ENCODE peak calls at places on chromosome 18, in four cellular contexts. C is GM13976; Q is stimulated activated CD8-positive, alpha-beta memory T cell treated with anti-CD3 and anti-CD28 coated beads, Interleukin-4, amount 100 ng/mL, for 48 hours; A is AG04450. E is an unnamed sample.

GRCh38 chr18:74316257-74317180 is 880 bp downstream of the C18orf63 start:
- DNase-seq in C (no peak), Q (no peak), A (peak; percentile 69), E (no peak)

GRCh38 chr18:227902-228301 is 39.9 kb downstream of the THOC1 start:
- DNase-seq in C (no peak), Q (no peak), A (no peak), E (no peak)

GRCh38 chr18:47881752-47882455 is 48.6 kb downstream of the SMAD2 start:
- DNase-seq in C (no peak), Q (no peak), A (peak; percentile 11), E (no peak)

GRCh38 chr18:58730618-58731017 is 59.4 kb downstream of the MALT1 start:
- DNase-seq in C (no peak), Q (no peak), A (no peak), E (no peak)

GRCh38 chr18:10010611-10011015 is 96.8 kb downstream of the VAPA start:
- DNase-seq in C (no peak), Q (no peak), A (peak; percentile 81), E (no peak)

GRCh38 chr18:22432672-22433137 is 15.0 kb upstream of the CTAGE1 start:
- DNase-seq in C (no peak), Q (no peak), A (peak; percentile 78), E (no peak)

GRCh38 chr18:37435996-37436395 is 129.6 kb downstream of the CELF4 start:
- DNase-seq in C (no peak), Q (no peak), A (no peak), E (no peak)

GRCh38 chr18:35144628-35145027 is 96.2 kb upstream of the ZNF397 start:
- DNase-seq in C (no peak), Q (no peak), A (no peak), E (no peak)

GRCh38 chr18:52667388-52667787 is 327.4 kb downstream of the DCC start:
- DNase-seq in C (no peak), Q (no peak), A (no peak), E (no peak)

GRCh38 chr18:62505669-62506494 is 16.9 kb upstream of the ZCCHC2 start:
- DNase-seq in C (peak; percentile 80), Q (peak; percentile 46), A (no peak), E (no peak)

GRCh38 chr18:54734059-54734458 is 94.2 kb upstream of the RAB27B start:
- DNase-seq in C (no peak), Q (no peak), A (peak; percentile 68), E (no peak)

GRCh38 chr18:48022531-48023330 is 92.3 kb upstream of the SMAD2 start:
- DNase-seq in C (peak; percentile 71), Q (no peak), A (no peak), E (peak; percentile 69)

GRCh38 chr18:39698436-39698835 is 2132.8 kb upstream of the CELF4 start:
- DNase-seq in C (no peak), Q (no peak), A (no peak), E (no peak)

GRCh38 chr18:58308463-58308862 is 264.4 kb downstream of the NEDD4L start:
- DNase-seq in C (no peak), Q (no peak), A (no peak), E (no peak)

GRCh38 chr18:45522371-45522770 is 92.9 kb upstream of the SLC14A2 start:
- DNase-seq in C (no peak), Q (no peak), A (no peak), E (no peak)

GRCh38 chr18:7032537-7032936 is 85.1 kb downstream of the LAMA1 start:
- DNase-seq in C (no peak), Q (no peak), A (no peak), E (no peak)

GRCh38 chr18:69267895-69268294 is 132.8 kb upstream of the DOK6 start:
- DNase-seq in C (no peak), Q (no peak), A (no peak), E (no peak)

GRCh38 chr18:63407734-63408133 is 14.5 kb downstream of the VPS4B start:
- DNase-seq in C (no peak), Q (no peak), A (no peak), E (no peak)